ENCODE peak calls at places on chromosomes 6 and 20, in seven cellular contexts. One of them, this sample, is unnamed.

GRCh38 chr6:153872946-153873345 is 166.1 kb upstream of the OPRM1 start:
- DNase-seq in brain microvascular endothelial cell: no peak
- DNase-seq in cardiac fibroblast: no peak
- DNase-seq in HepG2: no peak
- DNase-seq in B cell: no peak
- DNase-seq in BJ: no peak
- DNase-seq in AG10803: no peak
- DNase-seq in this sample: no peak

GRCh38 chr6:167993169-167993568 is 4.3 kb upstream of the KIF25 start:
- DNase-seq in brain microvascular endothelial cell: no peak
- DNase-seq in BJ: no peak
- DNase-seq in AG10803: no peak
- DNase-seq in B cell: no peak
- DNase-seq in HepG2: no peak
- DNase-seq in cardiac fibroblast: no peak
- DNase-seq in this sample: no peak

GRCh38 chr20:25196701-25197120 is 1.2 kb downstream of the ENTPD6 start:
- DNase-seq in B cell: no peak
- DNase-seq in brain microvascular endothelial cell: no peak
- DNase-seq in AG10803: no peak
- DNase-seq in cardiac fibroblast: no peak
- DNase-seq in BJ: no peak
- DNase-seq in HepG2: no peak
- DNase-seq in this sample: no peak

GRCh38 chr20:43973671-43974450 is 59.2 kb downstream of the TOX2 start:
- DNase-seq in cardiac fibroblast: no peak
- DNase-seq in brain microvascular endothelial cell: no peak
- DNase-seq in HepG2: no peak
- DNase-seq in BJ: no peak
- DNase-seq in AG10803: no peak
- DNase-seq in B cell: no peak
- DNase-seq in this sample: no peak

GRCh38 chr6:141677598-141678211 is 455.0 kb upstream of the GJE1 start:
- DNase-seq in B cell: no peak
- DNase-seq in HepG2: peak; percentile 43
- DNase-seq in AG10803: peak; percentile 45
- DNase-seq in cardiac fibroblast: peak; percentile 67
- DNase-seq in BJ: no peak
- DNase-seq in brain microvascular endothelial cell: peak; percentile 24
- DNase-seq in this sample: no peak

GRCh38 chr6:139539852-139540251 is 165.4 kb upstream of the CITED2 start:
- DNase-seq in B cell: no peak
- DNase-seq in BJ: peak; percentile 86
- DNase-seq in HepG2: peak; percentile 52
- DNase-seq in brain microvascular endothelial cell: peak; percentile 95
- DNase-seq in cardiac fibroblast: peak; percentile 99
- DNase-seq in AG10803: peak; percentile 97
- DNase-seq in this sample: no peak

GRCh38 chr6:90294989-90295853 is 1.4 kb downstream of the BACH2 start:
- DNase-seq in cardiac fibroblast: peak; percentile 38
- DNase-seq in B cell: peak; percentile 80
- DNase-seq in brain microvascular endothelial cell: peak; percentile 6
- DNase-seq in AG10803: peak; percentile 6
- DNase-seq in HepG2: no peak
- DNase-seq in BJ: no peak
- DNase-seq in this sample: no peak

GRCh38 chr20:37745553-37745952 is 51.7 kb downstream of the CTNNBL1 start:
- DNase-seq in AG10803: no peak
- DNase-seq in brain microvascular endothelial cell: no peak
- DNase-seq in cardiac fibroblast: no peak
- DNase-seq in HepG2: no peak
- DNase-seq in BJ: no peak
- DNase-seq in B cell: no peak
- DNase-seq in this sample: no peak

GRCh38 chr6:21595951-21596378 is 2.4 kb downstream of the SOX4 start:
- DNase-seq in BJ: no peak
- DNase-seq in HepG2: no peak
- DNase-seq in AG10803: no peak
- DNase-seq in brain microvascular endothelial cell: no peak
- DNase-seq in cardiac fibroblast: no peak
- DNase-seq in B cell: peak; percentile 50
- DNase-seq in this sample: no peak

GRCh38 chr6:148518371-148519156 is 175.9 kb downstream of the SASH1 start:
- DNase-seq in brain microvascular endothelial cell: no peak
- DNase-seq in HepG2: no peak
- DNase-seq in B cell: no peak
- DNase-seq in BJ: no peak
- DNase-seq in AG10803: peak; percentile 70
- DNase-seq in cardiac fibroblast: no peak
- DNase-seq in this sample: no peak

GRCh38 chr6:36301781-36302180 is 31.9 kb downstream of the PNPLA1 start:
- DNase-seq in BJ: no peak
- DNase-seq in cardiac fibroblast: no peak
- DNase-seq in HepG2: no peak
- DNase-seq in brain microvascular endothelial cell: no peak
- DNase-seq in AG10803: no peak
- DNase-seq in B cell: no peak
- DNase-seq in this sample: no peak

GRCh38 chr6:78607188-78607587 is 260.2 kb upstream of the IRAK1BP1 start:
- DNase-seq in brain microvascular endothelial cell: no peak
- DNase-seq in B cell: no peak
- DNase-seq in cardiac fibroblast: no peak
- DNase-seq in HepG2: no peak
- DNase-seq in AG10803: peak; percentile 48
- DNase-seq in BJ: no peak
- DNase-seq in this sample: no peak

GRCh38 chr6:85628353-85628752 is 14.3 kb downstream of the SYNCRIP start:
- DNase-seq in cardiac fibroblast: no peak
- DNase-seq in HepG2: no peak
- DNase-seq in brain microvascular endothelial cell: no peak
- DNase-seq in B cell: no peak
- DNase-seq in AG10803: no peak
- DNase-seq in BJ: no peak
- DNase-seq in this sample: no peak

GRCh38 chr6:70551566-70551965 is 15.2 kb upstream of the SDHAF4 start:
- DNase-seq in brain microvascular endothelial cell: no peak
- DNase-seq in B cell: no peak
- DNase-seq in HepG2: no peak
- DNase-seq in BJ: no peak
- DNase-seq in cardiac fibroblast: no peak
- DNase-seq in AG10803: no peak
- DNase-seq in this sample: no peak
- TF ChIP-seq CTCF in brain microvascular endothelial cell: no peak
- TF ChIP-seq CTCF in B cell: no peak
- TF ChIP-seq CTCF in HepG2: peak; percentile 29
- TF ChIP-seq CTCF in BJ: no peak
- TF ChIP-seq CTCF in cardiac fibroblast: no peak
- TF ChIP-seq CTCF in AG10803: no peak
- TF ChIP-seq CTCF in this sample: no peak

GRCh38 chr20:49889943-49890650 is 25.2 kb downstream of the SPATA2 start:
- DNase-seq in B cell: peak; percentile 29
- DNase-seq in BJ: no peak
- DNase-seq in HepG2: no peak
- DNase-seq in brain microvascular endothelial cell: no peak
- DNase-seq in cardiac fibroblast: no peak
- DNase-seq in AG10803: no peak
- DNase-seq in this sample: peak; percentile 13

GRCh38 chr20:49887828-49888340 is 27.4 kb downstream of the SPATA2 start:
- DNase-seq in BJ: no peak
- DNase-seq in HepG2: no peak
- DNase-seq in AG10803: no peak
- DNase-seq in cardiac fibroblast: no peak
- DNase-seq in B cell: no peak
- DNase-seq in brain microvascular endothelial cell: no peak
- DNase-seq in this sample: peak; percentile 43

GRCh38 chr20:49889245-49889942 is 25.9 kb downstream of the SPATA2 start:
- DNase-seq in cardiac fibroblast: no peak
- DNase-seq in AG10803: no peak
- DNase-seq in brain microvascular endothelial cell: no peak
- DNase-seq in HepG2: no peak
- DNase-seq in B cell: no peak
- DNase-seq in BJ: no peak
- DNase-seq in this sample: peak; percentile 43

GRCh38 chr20:49887251-49887827 is 28.0 kb downstream of the SPATA2 start:
- DNase-seq in B cell: no peak
- DNase-seq in cardiac fibroblast: no peak
- DNase-seq in BJ: no peak
- DNase-seq in HepG2: no peak
- DNase-seq in AG10803: peak; percentile 20
- DNase-seq in brain microvascular endothelial cell: peak; percentile 16
- DNase-seq in this sample: peak; percentile 9

GRCh38 chr20:49888341-49889244 is 26.7 kb downstream of the SPATA2 start:
- DNase-seq in cardiac fibroblast: peak; percentile 65
- DNase-seq in BJ: no peak
- DNase-seq in AG10803: peak; percentile 47
- DNase-seq in B cell: peak; percentile 68
- DNase-seq in brain microvascular endothelial cell: peak; percentile 58
- DNase-seq in HepG2: peak; percentile 69
- DNase-seq in this sample: peak; percentile 42
- TF ChIP-seq CTCF in cardiac fibroblast: peak; percentile 88
- TF ChIP-seq CTCF in BJ: peak; percentile 92
- TF ChIP-seq CTCF in AG10803: peak; percentile 85
- TF ChIP-seq CTCF in B cell: peak; percentile 77
- TF ChIP-seq CTCF in brain microvascular endothelial cell: peak; percentile 96
- TF ChIP-seq CTCF in HepG2: peak; percentile 89
- TF ChIP-seq CTCF in this sample: peak; percentile 82

DNA sequence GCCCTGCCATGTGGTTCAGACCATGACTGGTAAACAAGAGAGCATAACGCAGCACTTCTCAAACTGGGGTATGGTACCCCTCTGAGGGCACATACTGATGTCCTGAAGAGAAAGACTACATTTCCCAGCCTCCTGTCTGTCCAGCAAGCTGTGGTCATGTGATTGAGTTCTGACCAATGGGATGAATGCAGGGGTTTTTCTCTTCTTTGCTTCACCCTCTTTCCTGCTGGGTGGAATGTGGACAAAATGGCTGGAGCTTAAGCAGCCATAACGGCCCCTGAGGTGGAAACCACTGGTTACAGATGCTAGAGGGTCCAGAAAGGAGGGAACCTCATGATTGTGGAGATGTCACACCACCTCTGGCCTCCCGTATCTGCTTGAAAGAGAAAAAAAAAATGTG is 19.4 kb upstream of the KCNB1 start:
- DNase-seq in HepG2: peak; percentile 57
- DNase-seq in brain microvascular endothelial cell: peak; percentile 35
- DNase-seq in B cell: no peak
- DNase-seq in cardiac fibroblast: peak; percentile 50
- DNase-seq in AG10803: peak; percentile 18
- DNase-seq in BJ: no peak
- DNase-seq in this sample: no peak
- TF ChIP-seq CTCF in HepG2: no peak
- TF ChIP-seq CTCF in brain microvascular endothelial cell: no peak
- TF ChIP-seq CTCF in B cell: no peak
- TF ChIP-seq CTCF in cardiac fibroblast: no peak
- TF ChIP-seq CTCF in AG10803: no peak
- TF ChIP-seq CTCF in BJ: no peak
- TF ChIP-seq CTCF in this sample: no peak

GRCh38 chr20:8082025-8082424 is 50.0 kb upstream of the PLCB1 start:
- DNase-seq in BJ: no peak
- DNase-seq in B cell: no peak
- DNase-seq in brain microvascular endothelial cell: peak; percentile 16
- DNase-seq in HepG2: peak; percentile 15
- DNase-seq in cardiac fibroblast: peak; percentile 38
- DNase-seq in AG10803: peak; percentile 23
- DNase-seq in this sample: no peak
- TF ChIP-seq CTCF in BJ: peak; percentile 44
- TF ChIP-seq CTCF in B cell: peak; percentile 35
- TF ChIP-seq CTCF in brain microvascular endothelial cell: peak; percentile 66
- TF ChIP-seq CTCF in HepG2: no peak
- TF ChIP-seq CTCF in cardiac fibroblast: peak; percentile 59
- TF ChIP-seq CTCF in AG10803: peak; percentile 51
- TF ChIP-seq CTCF in this sample: peak; percentile 61

DNA sequence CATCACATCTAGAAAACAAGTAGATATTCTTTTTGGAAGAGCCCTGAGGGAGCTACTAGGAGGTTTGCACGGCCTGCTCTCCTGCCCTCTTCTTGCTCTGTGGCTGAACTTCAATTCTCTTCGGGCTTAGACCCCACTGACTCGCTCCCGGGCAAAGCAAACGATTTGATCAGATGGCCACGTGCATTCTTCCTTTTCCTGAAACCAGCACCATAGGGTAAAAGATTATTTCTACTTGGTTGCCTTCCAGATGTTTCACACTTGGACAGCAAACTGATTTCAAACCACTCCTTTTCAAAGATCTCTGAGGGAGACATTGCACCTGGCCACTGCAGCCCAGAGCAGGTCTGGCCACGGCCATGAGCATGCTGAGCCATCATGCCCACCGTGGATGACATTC is at the start of gene SLC22A1:
- DNase-seq in B cell: no peak
- DNase-seq in cardiac fibroblast: no peak
- DNase-seq in brain microvascular endothelial cell: no peak
- DNase-seq in AG10803: no peak
- DNase-seq in BJ: no peak
- DNase-seq in HepG2: no peak
- DNase-seq in this sample: no peak
- TF ChIP-seq CTCF in B cell: no peak
- TF ChIP-seq CTCF in cardiac fibroblast: no peak
- TF ChIP-seq CTCF in brain microvascular endothelial cell: no peak
- TF ChIP-seq CTCF in AG10803: no peak
- TF ChIP-seq CTCF in BJ: no peak
- TF ChIP-seq CTCF in HepG2: no peak
- TF ChIP-seq CTCF in this sample: no peak

GRCh38 chr20:51864967-51865366 is 62.6 kb upstream of the SALL4 start:
- DNase-seq in AG10803: no peak
- DNase-seq in B cell: no peak
- DNase-seq in BJ: no peak
- DNase-seq in HepG2: no peak
- DNase-seq in cardiac fibroblast: no peak
- DNase-seq in brain microvascular endothelial cell: no peak
- DNase-seq in this sample: no peak
- TF ChIP-seq CTCF in AG10803: no peak
- TF ChIP-seq CTCF in B cell: no peak
- TF ChIP-seq CTCF in BJ: no peak
- TF ChIP-seq CTCF in HepG2: no peak
- TF ChIP-seq CTCF in cardiac fibroblast: no peak
- TF ChIP-seq CTCF in brain microvascular endothelial cell: no peak
- TF ChIP-seq CTCF in this sample: no peak